ENCODE peak calls at places on chromosomes 16 and 17, in seven cellular contexts. T, H, R, N, Y, Q and U are unnamed samples.

GRCh38 chr17:68248199-68248825 is 469 bp downstream of the AMZ2 start:
- ATAC-seq in R (peak), Q (no peak), N (peak), H (peak), T (peak), Y (peak), U (peak)

GRCh38 chr17:62792122-62792800 is 15.9 kb downstream of the MARCHF10 start:
- ATAC-seq in H (peak), N (no peak), T (no peak), R (no peak), Q (no peak), Y (no peak), U (no peak)

GRCh38 chr17:76789235-76789788 is 51.4 kb downstream of the MFSD11 start:
- ATAC-seq in N (peak), Y (no peak), H (no peak), T (no peak), Q (no peak), R (no peak), U (no peak)

GRCh38 chr17:45729284-45729907 is 54.7 kb upstream of the CRHR1 start:
- ATAC-seq in T (no peak), Q (no peak), N (no peak), H (no peak), Y (no peak), R (no peak), U (no peak)

GRCh38 chr17:10516638-10517037 is 1.7 kb downstream of the MYH1 start:
- ATAC-seq in T (no peak), Q (no peak), Y (no peak), H (no peak), R (no peak), N (no peak), U (no peak)

GRCh38 chr17:61218438-61218837 is 181.2 kb upstream of the TBX2 start:
- ATAC-seq in N (no peak), Q (no peak), T (peak), H (no peak), R (peak), Y (peak), U (peak)

GRCh38 chr17:72646176-72646575 is 446.3 kb downstream of the SLC39A11 start:
- ATAC-seq in Q (no peak), Y (no peak), N (no peak), R (no peak), H (no peak), T (no peak), U (no peak)

GRCh38 chr17:55709440-55709839 is 13.2 kb downstream of the TMEM100 start:
- ATAC-seq in Y (no peak), T (no peak), Q (no peak), R (no peak), H (no peak), N (no peak), U (no peak)

GRCh38 chr16:83847371-83848225 is 39.8 kb downstream of the HSBP1 start:
- ATAC-seq in Y (no peak), N (no peak), R (no peak), Q (no peak), T (no peak), H (no peak), U (no peak)

GRCh38 chr17:4327638-4328037 is 38.8 kb downstream of the UBE2G1 start:
- ATAC-seq in T (no peak), Q (no peak), H (peak), N (no peak), R (peak), Y (peak), U (no peak)

GRCh38 chr16:85354623-85355514 is 242.6 kb upstream of the CIBAR2 start:
- ATAC-seq in Y (no peak), N (peak), R (no peak), H (peak), Q (no peak), T (peak), U (no peak)

GRCh38 chr17:7763919-7764318 is 46.4 kb downstream of the DNAH2 start:
- ATAC-seq in N (no peak), R (no peak), Y (no peak), Q (no peak), H (no peak), T (no peak), U (no peak)

GRCh38 chr17:81647640-81648012 is 8.7 kb downstream of the PDE6G start:
- ATAC-seq in N (no peak), T (no peak), Y (no peak), Q (no peak), R (no peak), H (no peak), U (no peak)

GRCh38 chr16:23160082-23160481 is 10.8 kb upstream of the USP31 start:
- ATAC-seq in H (no peak), N (no peak), Y (no peak), Q (no peak), R (no peak), T (no peak), U (no peak)

GRCh38 chr17:18932360-18933055 is 19.5 kb upstream of the SLC5A10 start:
- ATAC-seq in R (no peak), N (no peak), T (peak), Q (no peak), Y (no peak), H (no peak), U (peak)

GRCh38 chr17:47840742-47841487 is at the start of gene SCRN2:
- ATAC-seq in T (peak), R (peak), Y (peak), Q (peak), H (peak), N (peak), U (peak)

GRCh38 chr17:5526821-5527598 is 40.6 kb downstream of the MIS12 start:
- ATAC-seq in T (peak), Q (peak), H (peak), N (no peak), Y (peak), R (peak), U (peak)

GRCh38 chr16:72783716-72784320 is 264.1 kb downstream of the ZFHX3 start:
- ATAC-seq in H (no peak), Y (no peak), T (peak), Q (no peak), R (no peak), N (no peak), U (peak)